ENCODE peak calls at places on chromosomes 13 and 19, in six cellular contexts. J is adipocyte; P is left ventricle myocardium inferior; I is tibial artery; M is T-helper 9 cell; A is stimulated activated CD4-positive, alpha-beta T cell treated with anti-CD3 and anti-CD28 coated beads, TNF-alpha, amount 100 ng/mL, for 1 hour. G is an unnamed sample.

GRCh38 chr13:40993119-40993518 is 26.0 kb downstream of the ELF1 start:
- DNase-seq in I (no peak), M (no peak), A (no peak), P (no peak), J (no peak), G (no peak)

GRCh38 chr19:49097453-49098288 is 12.4 kb downstream of the SNRNP70 start:
- DNase-seq in P (peak), I (peak), J (peak), A (peak), M (peak), G (peak)

GRCh38 chr13:99218969-99219368 is 18.3 kb downstream of the UBAC2 start:
- DNase-seq in M (peak), A (peak), J (no peak), P (no peak), I (no peak), G (no peak)

GRCh38 chr19:1235625-1236538 is 1.9 kb downstream of the CBARP start:
- DNase-seq in I (no peak), A (no peak), P (no peak), J (no peak), M (no peak), G (peak)

GRCh38 chr19:36060430-36060829 is 5.7 kb downstream of the WDR62 start:
- DNase-seq in A (no peak), J (peak), I (no peak), P (peak), M (no peak), G (peak)

GRCh38 chr19:30567535-30568232 is 195.5 kb downstream of the ZNF536 start:
- DNase-seq in A (no peak), I (peak), P (no peak), J (peak), M (no peak), G (no peak)

GRCh38 chr13:73090116-73090811 is 31.5 kb downstream of the KLF5 start:
- DNase-seq in A (no peak), M (no peak), P (no peak), J (peak), I (no peak), G (peak)

GRCh38 chr19:38196948-38197656 is 26.9 kb downstream of the DPF1 start:
- DNase-seq in J (no peak), M (no peak), A (no peak), I (no peak), P (no peak), G (peak)

GRCh38 chr19:16447015-16447384 is 24.8 kb downstream of the EPS15L1 start:
- DNase-seq in J (peak), P (peak), I (peak), M (no peak), A (no peak), G (peak)

GRCh38 chr13:25067054-25067453 is 28.9 kb upstream of the PABPC3 start:
- DNase-seq in I (no peak), A (no peak), J (no peak), P (no peak), M (no peak), G (no peak)

GRCh38 chr13:30780338-30780981 is 45.1 kb downstream of the ALOX5AP start:
- DNase-seq in M (no peak), A (no peak), J (no peak), P (no peak), I (no peak), G (no peak)

GRCh38 chr19:290539-291521 is at the start of gene PLPP2:
- DNase-seq in P (no peak), I (peak), A (no peak), J (peak), M (no peak), G (peak)

GRCh38 chr13:23688336-23688735 is 118.1 kb downstream of the TNFRSF19 start:
- DNase-seq in P (no peak), I (no peak), J (no peak), M (no peak), A (no peak), G (no peak)

GRCh38 chr13:20923272-20923671 is 20.7 kb upstream of the XPO4 start:
- DNase-seq in J (no peak), M (no peak), I (peak), P (peak), A (no peak), G (no peak)

GRCh38 chr19:50534478-50534877 is 20.8 kb upstream of the ASPDH start:
- DNase-seq in P (no peak), I (no peak), M (no peak), A (no peak), J (no peak), G (no peak)

GRCh38 chr13:111561091-111561778 is 240.8 kb downstream of the TEX29 start:
- DNase-seq in M (no peak), P (no peak), A (no peak), I (no peak), J (no peak), G (peak)

GRCh38 chr13:76586842-76587241 is 299.4 kb downstream of the KCTD12 start:
- DNase-seq in J (no peak), I (no peak), A (no peak), P (no peak), M (no peak), G (no peak)

GRCh38 chr13:75482070-75482819 is at the start of gene TBC1D4:
- DNase-seq in A (no peak), I (peak), P (peak), M (peak), J (peak), G (peak)

GRCh38 chr13:98141938-98142426 is 912 bp upstream of the FARP1 start:
- DNase-seq in P (peak), J (no peak), I (peak), A (no peak), M (no peak), G (no peak)

GRCh38 chr13:103605546-103606326 is 539.5 kb upstream of the SLC10A2 start:
- DNase-seq in I (no peak), M (no peak), A (no peak), J (no peak), P (no peak), G (no peak)

GRCh38 chr13:102881819-102882686 is 36.2 kb downstream of the ERCC5 start:
- DNase-seq in P (no peak), J (no peak), A (no peak), M (no peak), I (no peak), G (no peak)

G was measured in osteoblast.